ENCODE peak calls at places on chromosomes 1 and 21, in eight cellular contexts. O is PC-3; P is heart left ventricle; Y is left lung; V is upper lobe of right lung; K is fibroblast of lung; H is CD8-positive, alpha-beta T cell; A is esophagus squamous epithelium. T is an unnamed sample.

GRCh38 chr1:246607466-246607865 is 41.2 kb downstream of the CNST start:
- DNase-seq in O (no peak), P (peak; percentile 60), Y (peak; percentile 40), V (no peak), K (no peak), H (no peak), A (no peak), T (no peak)

GRCh38 chr1:56569661-56570060 is 9.7 kb downstream of the PLPP3 start:
- DNase-seq in O (peak; percentile 97), P (no peak), Y (no peak), V (no peak), K (no peak), H (no peak), A (no peak), T (no peak)

GRCh38 chr1:220878223-220879081 is 791 bp upstream of the HLX start:
- DNase-seq in O (no peak), P (no peak), Y (peak; percentile 73), V (peak; percentile 69), K (no peak), H (no peak), A (no peak), T (no peak)

GRCh38 chr1:182681516-182681915 is 2.9 kb downstream of the RGS8 start:
- DNase-seq in O (no peak), P (no peak), Y (no peak), V (no peak), K (no peak), H (no peak), A (no peak), T (no peak)

GRCh38 chr1:233082778-233083550 is 132.6 kb downstream of the NTPCR start:
- DNase-seq in O (no peak), P (no peak), Y (no peak), V (no peak), K (no peak), H (no peak), A (no peak), T (no peak)

GRCh38 chr1:112718691-112719418 is 3.7 kb upstream of the PPM1J start:
- DNase-seq in O (peak; percentile 84), P (peak; percentile 78), Y (peak; percentile 81), V (peak; percentile 93), K (peak; percentile 56), H (peak; percentile 63), A (no peak), T (peak; percentile 81)

GRCh38 chr1:193322218-193322617 is 135.8 kb upstream of the B3GALT2 start:
- DNase-seq in O (peak; percentile 76), P (no peak), Y (no peak), V (no peak), K (peak; percentile 89), H (no peak), A (no peak), T (no peak)

GRCh38 chr1:151199860-151200581 is 1.7 kb downstream of the PIP5K1A start:
- DNase-seq in O (peak; percentile 86), P (no peak), Y (no peak), V (no peak), K (peak; percentile 94), H (no peak), A (no peak), T (no peak)

DNA sequence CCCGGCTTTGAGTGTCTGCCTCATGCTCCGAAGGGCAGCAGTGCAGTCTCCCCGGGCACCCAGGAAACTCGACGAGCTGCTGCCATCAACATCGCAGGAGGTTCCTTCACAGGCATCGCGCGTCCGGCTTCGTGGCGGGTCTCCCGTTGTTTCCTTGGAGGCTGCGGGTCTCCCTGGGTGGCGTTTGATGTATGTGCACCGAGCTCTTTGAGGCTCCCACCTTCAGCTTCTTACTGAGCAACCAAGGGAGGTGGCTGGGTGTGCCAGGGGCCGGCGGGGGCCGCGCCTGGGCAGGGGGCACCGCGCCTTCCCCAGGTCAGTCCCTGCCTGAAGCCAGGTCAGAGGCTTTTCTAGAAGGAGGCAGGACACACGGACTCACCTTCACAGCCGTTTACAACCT is 21.6 kb upstream of the PEX10 start:
- DNase-seq in O (no peak), P (no peak), Y (no peak), V (no peak), K (no peak), H (no peak), A (no peak), T (no peak)
- H3K27me3 ChIP-seq in O (peaks cover 19% of the 10 kb centered on the region), P (peaks cover 37% of the 10 kb centered on the region), Y (peaks cover 89% of the 10 kb centered on the region), V (peaks cover 10% of the 10 kb centered on the region), K (no peaks in the 10 kb centered on the region), H (no peaks in the 10 kb centered on the region), A (no peaks in the 10 kb centered on the region), T (no peaks in the 10 kb centered on the region)

DNA sequence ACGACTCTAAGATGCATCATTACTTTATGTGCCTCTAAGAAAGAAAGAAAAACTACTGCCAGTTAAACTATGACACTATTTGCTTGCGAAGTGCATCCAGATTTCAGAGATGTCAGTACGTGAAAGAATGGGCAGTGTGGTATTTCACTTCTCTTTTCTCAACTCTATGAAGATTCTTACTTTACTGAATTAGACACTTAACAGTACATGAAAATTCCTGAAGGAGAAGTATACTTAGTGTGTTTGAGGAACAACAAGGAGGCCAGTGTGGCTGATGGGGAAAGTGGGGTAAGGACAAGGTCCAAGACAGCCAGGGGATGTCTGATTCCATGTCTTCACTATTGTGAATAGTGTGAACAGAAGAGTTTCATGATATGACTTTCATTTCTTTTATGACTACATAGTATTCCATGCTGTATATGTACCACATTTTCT is 53.9 kb upstream of the HSD17B7 start:
- DNase-seq in O (no peak), P (no peak), Y (no peak), V (no peak), K (no peak), H (no peak), A (no peak), T (no peak)
- H3K27me3 ChIP-seq in O (no peaks in the 10 kb centered on the region), P (no peaks in the 10 kb centered on the region), Y (no peaks in the 10 kb centered on the region), V (no peaks in the 10 kb centered on the region), K (no peaks in the 10 kb centered on the region), H (no peaks in the 10 kb centered on the region), A (no peaks in the 10 kb centered on the region), T (no peaks in the 10 kb centered on the region)

GRCh38 chr1:161499099-161500078 is 5.9 kb upstream of the FCGR2A start:
- DNase-seq in O (no peak), P (no peak), Y (no peak), V (no peak), K (no peak), H (no peak), A (no peak), T (no peak)
- H3K27me3 ChIP-seq in O (peaks cover 20% of the 10 kb centered on the region), P (peaks cover 38% of the 10 kb centered on the region), Y (no peaks in the 10 kb centered on the region), V (no peaks in the 10 kb centered on the region), K (peaks cover 5% of the 10 kb centered on the region), H (no peaks in the 10 kb centered on the region), A (no peaks in the 10 kb centered on the region), T (no peaks in the 10 kb centered on the region)

GRCh38 chr1:58763214-58763613 is 20.6 kb downstream of the JUN start:
- DNase-seq in O (peak; percentile 58), P (no peak), Y (no peak), V (no peak), K (peak; percentile 94), H (no peak), A (no peak), T (no peak)
- H3K27me3 ChIP-seq in O (no peaks in the 10 kb centered on the region), P (no peaks in the 10 kb centered on the region), Y (no peaks in the 10 kb centered on the region), V (no peaks in the 10 kb centered on the region), K (no peaks in the 10 kb centered on the region), H (no peaks in the 10 kb centered on the region), A (no peaks in the 10 kb centered on the region), T (no peaks in the 10 kb centered on the region)

GRCh38 chr1:30487042-30487441 is 236.3 kb downstream of the MATN1 start:
- DNase-seq in O (no peak), P (no peak), Y (no peak), V (no peak), K (no peak), H (no peak), A (no peak), T (no peak)
- H3K27me3 ChIP-seq in O (no peaks in the 10 kb centered on the region), P (peaks cover 5% of the 10 kb centered on the region), Y (peaks cover 24% of the 10 kb centered on the region), V (peaks cover 13% of the 10 kb centered on the region), K (no peaks in the 10 kb centered on the region), H (no peaks in the 10 kb centered on the region), A (no peaks in the 10 kb centered on the region), T (no peaks in the 10 kb centered on the region)

GRCh38 chr1:46735708-46736324 is 16.9 kb upstream of the EFCAB14 start:
- DNase-seq in O (peak; percentile 72), P (peak; percentile 24), Y (no peak), V (no peak), K (peak; percentile 54), H (no peak), A (no peak), T (no peak)
- H3K27me3 ChIP-seq in O (peaks cover 12% of the 10 kb centered on the region), P (no peaks in the 10 kb centered on the region), Y (no peaks in the 10 kb centered on the region), V (no peaks in the 10 kb centered on the region), K (no peaks in the 10 kb centered on the region), H (no peaks in the 10 kb centered on the region), A (no peaks in the 10 kb centered on the region), T (no peaks in the 10 kb centered on the region)

GRCh38 chr21:41750532-41751151 is 16.2 kb downstream of the RIPK4 start:
- DNase-seq in O (no peak), P (no peak), Y (no peak), V (no peak), K (no peak), H (no peak), A (no peak), T (no peak)

GRCh38 chr21:41753001-41753725 is 13.7 kb downstream of the RIPK4 start:
- DNase-seq in O (no peak), P (no peak), Y (no peak), V (no peak), K (no peak), H (no peak), A (no peak), T (no peak)

GRCh38 chr21:41750051-41750450 is 16.8 kb downstream of the RIPK4 start:
- DNase-seq in O (peak; percentile 50), P (no peak), Y (no peak), V (no peak), K (no peak), H (no peak), A (no peak), T (no peak)

GRCh38 chr21:41751621-41752020 is 15.2 kb downstream of the RIPK4 start:
- DNase-seq in O (peak; percentile 41), P (no peak), Y (peak; percentile 73), V (peak; percentile 81), K (no peak), H (no peak), A (no peak), T (no peak)

DNA sequence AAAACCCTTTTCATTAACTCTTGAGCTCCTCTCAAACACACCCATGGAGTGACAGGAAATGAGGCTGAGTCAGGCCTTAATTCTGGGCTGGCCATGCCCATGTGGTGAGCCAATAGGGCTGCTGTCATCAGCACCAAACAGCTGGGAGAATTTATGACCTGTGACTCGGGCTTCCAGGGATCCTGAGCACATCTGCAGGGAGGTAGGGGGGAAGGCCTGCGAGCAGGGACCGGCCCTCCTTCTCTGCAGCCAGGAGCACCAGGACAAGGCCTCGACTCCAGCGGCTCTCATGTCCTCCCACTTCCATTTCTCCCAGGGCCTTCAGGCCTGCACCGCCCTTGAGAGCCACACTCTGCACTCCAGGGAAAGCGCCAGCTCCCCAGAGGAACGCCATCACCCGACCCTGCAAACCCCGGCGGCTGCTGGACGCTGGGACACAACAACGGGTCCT is 14.6 kb downstream of the RIPK4 start:
- DNase-seq in O (peak; percentile 81), P (no peak), Y (no peak), V (no peak), K (peak; percentile 49), H (no peak), A (no peak), T (no peak)
- H3K27me3 ChIP-seq in O (no peaks in the 10 kb centered on the region), P (no peaks in the 10 kb centered on the region), Y (peaks cover 6% of the 10 kb centered on the region), V (no peaks in the 10 kb centered on the region), K (no peaks in the 10 kb centered on the region), H (no peaks in the 10 kb centered on the region), A (no peaks in the 10 kb centered on the region), T (no peaks in the 10 kb centered on the region)